ENCODE peak calls at places on chromosome 11, in six cellular contexts. C, T, N, I, Y and U are unnamed samples.

GRCh38 chr11:36265793-36266628 is 23.2 kb downstream of the COMMD9 start:
- DNase-seq in N (peak), T (no peak), I (peak), Y (peak), C (peak), U (peak)

GRCh38 chr11:32315121-32315520 is 120.2 kb downstream of the WT1 start:
- DNase-seq in Y (no peak), I (no peak), T (no peak), C (no peak), N (no peak), U (no peak)

GRCh38 chr11:32706985-32707736 is 87.3 kb downstream of the CCDC73 start:
- DNase-seq in I (no peak), T (no peak), Y (no peak), C (peak), N (no peak), U (no peak)

GRCh38 chr11:112761911-112762685 is 199.1 kb upstream of the NCAM1 start:
- DNase-seq in Y (no peak), N (no peak), C (no peak), I (no peak), T (no peak), U (no peak)

GRCh38 chr11:132405728-132406127 is 1035.3 kb downstream of the NTM start:
- DNase-seq in N (no peak), C (peak), T (no peak), Y (peak), I (no peak), U (no peak)

GRCh38 chr11:120054016-120054752 is 83.7 kb downstream of the TRIM29 start:
- DNase-seq in N (no peak), Y (peak), I (no peak), C (no peak), T (no peak), U (no peak)

GRCh38 chr11:7604331-7604973 is 68.8 kb downstream of the CYB5R2 start:
- DNase-seq in N (no peak), Y (no peak), T (no peak), C (no peak), I (no peak), U (peak)

GRCh38 chr11:57315491-57315890 is 9.3 kb downstream of the TNKS1BP1 start:
- DNase-seq in Y (peak), I (no peak), N (no peak), T (peak), C (peak), U (peak)

GRCh38 chr11:47944555-47945128 is 35.7 kb upstream of the PTPRJ start:
- DNase-seq in I (no peak), C (peak), Y (no peak), N (no peak), T (no peak), U (no peak)

GRCh38 chr11:124582565-124582964 is 12.8 kb downstream of the OR8A1 start:
- DNase-seq in T (no peak), Y (no peak), N (no peak), I (no peak), C (no peak), U (no peak)

GRCh38 chr11:19216709-19217374 is 15.1 kb upstream of the CSRP3 start:
- DNase-seq in T (no peak), Y (no peak), C (peak), I (no peak), N (no peak), U (no peak)

GRCh38 chr11:31419138-31419537 is 49.5 kb downstream of the DNAJC24 start:
- DNase-seq in Y (no peak), T (no peak), C (peak), I (no peak), N (no peak), U (no peak)

GRCh38 chr11:107017433-107018227 is 646 bp downstream of the GUCY1A2 start:
- DNase-seq in Y (peak), I (no peak), C (peak), N (peak), T (peak), U (peak)

GRCh38 chr11:111629499-111629898 is 27.2 kb downstream of the SIK2 start:
- DNase-seq in Y (no peak), C (peak), N (no peak), I (no peak), T (no peak), U (no peak)

GRCh38 chr11:9516113-9516512 is 55.3 kb downstream of the ZNF143 start:
- DNase-seq in N (no peak), I (no peak), T (no peak), Y (peak), C (no peak), U (no peak)

GRCh38 chr11:122910775-122911174 is 28.2 kb downstream of the JHY start:
- DNase-seq in N (no peak), Y (no peak), C (peak), T (no peak), I (no peak), U (no peak)

GRCh38 chr11:23574149-23574548 is 713.9 kb upstream of the CCDC179 start:
- DNase-seq in N (no peak), I (no peak), C (no peak), T (no peak), Y (no peak), U (no peak)

GRCh38 chr11:19237813-19238212 is 2.9 kb downstream of the E2F8 start:
- DNase-seq in I (no peak), C (no peak), Y (no peak), T (no peak), N (no peak), U (no peak)

GRCh38 chr11:125275905-125276634 is 111.5 kb downstream of the PKNOX2 start:
- DNase-seq in C (peak), Y (no peak), T (no peak), I (no peak), N (no peak), U (no peak)

GRCh38 chr11:6353367-6353987 is 33.2 kb upstream of the CAVIN3 start:
- DNase-seq in Y (peak), I (peak), N (peak), T (peak), C (peak), U (peak)

GRCh38 chr11:105181100-105181499 is 41.5 kb upstream of the CARD18 start:
- DNase-seq in T (no peak), Y (no peak), I (no peak), C (peak), N (peak), U (no peak)

GRCh38 chr11:26247340-26247739 is 84.6 kb upstream of the ANO3 start:
- DNase-seq in N (no peak), T (no peak), Y (no peak), C (peak), I (no peak), U (no peak)

GRCh38 chr11:19553683-19554333 is 158.8 kb upstream of the NAV2 start:
- DNase-seq in T (peak), Y (peak), C (peak), N (peak), I (peak), U (peak)

GRCh38 chr11:73184953-73185671 is 33.0 kb upstream of the P2RY2 start:
- DNase-seq in Y (peak), C (peak), I (peak), N (peak), T (peak), U (peak)

GRCh38 chr11:21811572-21811971 is 381.3 kb upstream of the ANO5 start:
- DNase-seq in I (no peak), C (no peak), N (no peak), Y (peak), T (no peak), U (no peak)

GRCh38 chr11:14506532-14506931 is 6.9 kb upstream of the COPB1 start:
- DNase-seq in I (no peak), C (peak), N (no peak), Y (no peak), T (no peak), U (no peak)

GRCh38 chr11:59866397-59866796 is at the start of gene TCN1:
- DNase-seq in I (no peak), Y (no peak), T (no peak), C (peak), N (no peak), U (no peak)

GRCh38 chr11:7579226-7579825 is 65.5 kb downstream of the PPFIBP2 start:
- DNase-seq in Y (no peak), I (no peak), C (peak), T (no peak), N (no peak), U (no peak)

GRCh38 chr11:7544021-7544420 is 30.2 kb downstream of the PPFIBP2 start:
- DNase-seq in I (no peak), Y (no peak), C (no peak), T (no peak), N (no peak), U (no peak)

GRCh38 chr11:33912405-33913361 is 20.8 kb upstream of the LMO2 start:
- DNase-seq in I (no peak), N (no peak), T (no peak), Y (no peak), C (peak), U (no peak)

GRCh38 chr11:129440028-129440630 is 64.5 kb downstream of the BARX2 start:
- DNase-seq in Y (peak), C (peak), N (no peak), I (no peak), T (peak), U (peak)

GRCh38 chr11:57491371-57492061 is 24.0 kb downstream of the SLC43A1 start:
- DNase-seq in I (peak), C (no peak), T (no peak), Y (peak), N (no peak), U (peak)

GRCh38 chr11:114034956-114035355 is 24.6 kb upstream of the ZBTB16 start:
- DNase-seq in C (no peak), T (no peak), I (no peak), Y (no peak), N (no peak), U (no peak)

GRCh38 chr11:110478410-110478809 is 48.7 kb downstream of the FDX1 start:
- DNase-seq in N (no peak), C (no peak), T (no peak), Y (peak), I (no peak), U (peak)
- TF ChIP-seq CTCF in N (no peak), C (no peak), T (no peak), Y (peak), I (no peak), U (peak)

GRCh38 chr11:66639066-66639813 is 737 bp downstream of the RBM4 start:
- DNase-seq in I (peak), T (no peak), Y (no peak), C (peak), N (peak), U (no peak)
- TF ChIP-seq CTCF in I (no peak), T (no peak), Y (no peak), C (no peak), N (no peak), U (no peak)

GRCh38 chr11:82229346-82229745 is 504.3 kb downstream of the FAM181B start:
- DNase-seq in I (no peak), Y (no peak), T (no peak), N (no peak), C (no peak), U (no peak)
- TF ChIP-seq CTCF in I (no peak), Y (peak), T (no peak), N (no peak), C (no peak), U (peak)

GRCh38 chr11:86418513-86418912 is 43.8 kb downstream of the CCDC81 start:
- DNase-seq in I (no peak), Y (no peak), T (no peak), C (no peak), N (no peak), U (no peak)

GRCh38 chr11:86414032-86414431 is 39.3 kb downstream of the CCDC81 start:
- DNase-seq in I (no peak), T (no peak), C (no peak), Y (no peak), N (no peak), U (no peak)

GRCh38 chr11:86421976-86422770 is 47.5 kb downstream of the CCDC81 start:
- DNase-seq in I (no peak), C (no peak), T (no peak), N (no peak), Y (no peak), U (no peak)

GRCh38 chr11:86416494-86416893 is 41.8 kb downstream of the CCDC81 start:
- DNase-seq in T (no peak), I (no peak), N (no peak), C (no peak), Y (no peak), U (no peak)

DNA sequence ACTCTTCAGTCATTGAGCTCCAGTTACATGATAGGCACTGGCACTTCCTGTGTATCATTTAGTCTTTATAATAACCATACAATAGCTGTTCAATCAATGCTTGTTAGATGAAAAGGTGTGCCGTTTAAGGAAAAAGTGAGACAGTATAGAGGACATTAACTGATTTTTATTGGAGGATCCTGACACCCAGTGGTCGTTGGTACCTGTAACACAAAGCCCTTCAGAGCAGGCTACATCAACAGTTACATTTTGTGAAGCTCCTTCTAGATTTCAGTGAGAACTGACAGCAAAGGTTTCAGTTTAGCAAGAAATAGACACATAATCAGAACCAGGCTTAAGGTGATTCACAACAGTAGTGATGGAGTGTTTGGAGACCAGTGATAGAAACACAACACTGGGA is 44.2 kb downstream of the CCDC81 start:
- DNase-seq in Y (no peak), C (no peak), I (no peak), T (no peak), N (no peak), U (no peak)
- TF ChIP-seq CTCF in Y (peak), C (no peak), I (no peak), T (peak), N (no peak), U (no peak)

DNA sequence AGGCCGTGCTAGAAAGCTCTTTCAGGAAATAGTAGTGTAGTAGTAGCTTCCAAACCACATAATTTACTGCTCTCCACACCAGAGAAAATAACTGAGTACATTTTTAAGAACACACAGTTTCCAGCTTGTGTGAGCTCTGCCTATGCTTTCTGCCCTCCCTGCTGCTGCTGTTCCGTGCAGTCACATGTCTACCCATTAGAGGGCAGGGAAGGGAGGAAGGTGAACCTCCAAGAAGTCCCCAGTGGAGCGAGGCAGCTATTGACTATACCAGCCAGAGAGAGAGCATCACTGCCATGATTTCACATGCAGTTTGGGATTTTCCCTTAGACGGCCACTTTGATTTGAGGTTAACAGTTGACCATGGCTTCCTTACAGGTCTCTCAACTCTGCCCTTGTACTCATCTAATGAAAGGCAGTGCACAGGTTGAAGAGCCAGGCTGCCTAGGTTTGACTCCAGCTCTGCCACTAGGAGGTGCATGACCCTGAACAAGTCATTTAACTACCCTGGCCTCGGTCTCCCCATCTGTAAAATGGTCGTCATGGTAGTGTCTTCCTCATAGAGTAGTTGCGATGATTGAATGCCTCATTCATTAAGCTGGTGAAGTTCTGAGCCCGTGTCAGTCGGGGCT is 19.7 kb upstream of the CTTN start:
- DNase-seq in C (no peak), Y (no peak), N (no peak), I (no peak), T (no peak), U (no peak)
- TF ChIP-seq CTCF in C (peak), Y (peak), N (no peak), I (no peak), T (no peak), U (no peak)

GRCh38 chr11:64804346-64805210 is 1.6 kb upstream of the MAP4K2 start:
- DNase-seq in N (no peak), T (peak), Y (peak), I (no peak), C (no peak), U (no peak)
- TF ChIP-seq CTCF in N (no peak), T (no peak), Y (peak), I (no peak), C (no peak), U (no peak)

DNA sequence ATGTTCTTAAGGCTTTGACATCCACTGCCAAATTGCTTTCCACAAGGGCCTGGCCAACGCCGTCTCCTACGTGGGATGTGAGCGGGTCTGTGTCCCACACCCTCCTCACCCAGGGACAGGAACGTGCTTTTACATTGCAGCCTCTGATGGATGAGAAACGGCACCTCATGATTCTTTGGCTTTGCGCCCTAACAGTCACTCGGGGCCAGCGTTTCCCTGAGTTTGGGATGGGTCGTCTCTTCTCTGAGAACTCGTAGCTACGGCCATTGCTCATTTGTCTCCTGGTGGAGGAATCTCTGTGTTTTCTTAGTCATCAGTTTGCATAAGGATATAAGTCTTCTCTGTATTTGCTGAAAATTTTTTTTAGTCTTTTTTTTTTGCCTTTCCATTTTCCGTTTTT is 11.8 kb downstream of the TNNT3 start:
- DNase-seq in T (peak), C (no peak), Y (no peak), I (no peak), N (no peak), U (no peak)
- TF ChIP-seq CTCF in T (no peak), C (no peak), Y (no peak), I (no peak), N (no peak), U (no peak)

GRCh38 chr11:66881927-66882452 is 25.1 kb downstream of the LRFN4 start:
- DNase-seq in I (no peak), C (peak), N (no peak), T (no peak), Y (no peak), U (no peak)
- TF ChIP-seq CTCF in I (no peak), C (no peak), N (no peak), T (no peak), Y (no peak), U (no peak)